ENCODE peak calls at places on chromosomes 3 and 15, in six cellular contexts. M is cardiac muscle cell, Y is iPS DF 6.9, H is astrocyte, P is left ventricle myocardium inferior, R is substantia nigra. K is an unnamed sample.

GRCh38 chr3:23459915-23460546 is 256.9 kb downstream of the UBE2E2 start:
- DNase-seq in R (no peak), M (no peak), P (no peak), H (no peak), Y (no peak), K (no peak)

GRCh38 chr3:58999134-58999778 is 50.6 kb downstream of the CFAP20DC start:
- DNase-seq in Y (no peak), M (peak; percentile 7), H (peak; percentile 20), R (no peak), P (no peak), K (no peak)

GRCh38 chr15:79641841-79642240 is 209.7 kb downstream of the MINAR1 start:
- DNase-seq in M (no peak), R (no peak), Y (no peak), P (no peak), H (no peak), K (no peak)

GRCh38 chr3:179829391-179829790 is 176.6 kb downstream of the USP13 start:
- DNase-seq in M (no peak), P (no peak), R (no peak), H (no peak), Y (no peak), K (no peak)

GRCh38 chr3:126346466-126346865 is 10.7 kb downstream of the KLF15 start:
- DNase-seq in H (no peak), M (no peak), P (no peak), Y (no peak), R (no peak), K (no peak)

GRCh38 chr3:134064081-134064480 is 34.4 kb upstream of the SLCO2A1 start:
- DNase-seq in M (no peak), H (no peak), P (no peak), Y (no peak), R (no peak), K (no peak)

GRCh38 chr3:5021571-5022092 is 42.4 kb downstream of the BHLHE40 start:
- DNase-seq in R (no peak), Y (no peak), M (no peak), P (no peak), H (peak; percentile 76), K (no peak)

GRCh38 chr15:40190591-40190990 is 29.7 kb downstream of the BUB1B start:
- DNase-seq in P (no peak), H (peak; percentile 69), M (peak; percentile 81), Y (no peak), R (no peak), K (no peak)

GRCh38 chr3:159322322-159322939 is 520.6 kb downstream of the MFSD1 start:
- DNase-seq in H (no peak), P (peak; percentile 38), M (peak; percentile 42), Y (peak; percentile 20), R (peak; percentile 15), K (no peak)

GRCh38 chr3:118180853-118181252 is 853.8 kb downstream of the IGSF11 start:
- DNase-seq in R (no peak), P (no peak), Y (no peak), H (no peak), M (no peak), K (no peak)

GRCh38 chr3:9476935-9477334 is 76.7 kb downstream of the LHFPL4 start:
- DNase-seq in R (no peak), M (no peak), P (no peak), Y (no peak), H (no peak), K (no peak)

GRCh38 chr3:148075829-148076716 is 621.6 kb upstream of the AGTR1 start:
- DNase-seq in Y (peak; percentile 18), H (peak; percentile 44), R (no peak), M (peak; percentile 73), P (no peak), K (no peak)

GRCh38 chr15:66833372-66833771 is 131.3 kb downstream of the SMAD6 start:
- DNase-seq in H (no peak), Y (no peak), P (no peak), R (no peak), M (no peak), K (no peak)

GRCh38 chr15:41940441-41940857 is 31.9 kb downstream of the EHD4 start:
- DNase-seq in H (peak; percentile 90), Y (no peak), P (no peak), M (peak; percentile 65), R (no peak), K (no peak)

GRCh38 chr3:131597816-131598215 is 95.0 kb upstream of the MRPL3 start:
- DNase-seq in M (no peak), Y (no peak), R (no peak), P (no peak), H (no peak), K (no peak)

GRCh38 chr3:120699333-120699732 is 17.3 kb upstream of the HGD start:
- DNase-seq in R (no peak), Y (no peak), P (no peak), M (no peak), H (no peak), K (no peak)

GRCh38 chr3:115931581-115931980 is 308.3 kb downstream of the GAP43 start:
- DNase-seq in Y (no peak), H (no peak), M (no peak), P (no peak), R (no peak), K (no peak)

GRCh38 chr3:119401502-119402440 is 61.6 kb downstream of the TMEM39A start:
- DNase-seq in Y (no peak), R (no peak), P (no peak), H (no peak), M (no peak), K (no peak)

GRCh38 chr3:71879089-71879488 is 94.1 kb upstream of the PROK2 start:
- DNase-seq in H (no peak), M (no peak), R (no peak), P (no peak), Y (no peak), K (no peak)

DNA sequence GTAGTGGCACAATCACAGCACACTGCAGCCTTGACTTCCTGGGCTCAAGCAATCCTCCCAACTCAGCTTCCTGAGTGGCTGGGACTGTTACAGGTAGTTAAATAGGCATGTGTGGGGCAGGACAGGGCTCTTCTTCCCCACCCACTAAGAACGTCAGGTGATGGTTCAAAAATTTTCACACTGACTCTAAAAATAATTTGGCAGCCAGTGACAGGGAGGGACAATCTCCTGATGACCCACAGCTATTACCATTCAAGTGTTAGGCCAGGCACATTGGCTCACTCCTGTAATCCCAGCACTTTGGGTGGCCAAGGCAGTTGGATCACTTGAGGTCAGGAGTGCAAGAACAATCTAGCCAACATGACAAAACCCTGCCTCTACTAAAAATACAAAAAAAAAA is 12.2 kb upstream of the TRMT10C start:
- DNase-seq in P (no peak), H (no peak), R (no peak), M (no peak), Y (no peak), K (no peak)
- H3K27ac ChIP-seq in P (no peak overlapping the region), H (no peak overlapping the region), R (no peak overlapping the region), M (no peak overlapping the region), Y (no peak overlapping the region), K (no peak overlapping the region)

DNA sequence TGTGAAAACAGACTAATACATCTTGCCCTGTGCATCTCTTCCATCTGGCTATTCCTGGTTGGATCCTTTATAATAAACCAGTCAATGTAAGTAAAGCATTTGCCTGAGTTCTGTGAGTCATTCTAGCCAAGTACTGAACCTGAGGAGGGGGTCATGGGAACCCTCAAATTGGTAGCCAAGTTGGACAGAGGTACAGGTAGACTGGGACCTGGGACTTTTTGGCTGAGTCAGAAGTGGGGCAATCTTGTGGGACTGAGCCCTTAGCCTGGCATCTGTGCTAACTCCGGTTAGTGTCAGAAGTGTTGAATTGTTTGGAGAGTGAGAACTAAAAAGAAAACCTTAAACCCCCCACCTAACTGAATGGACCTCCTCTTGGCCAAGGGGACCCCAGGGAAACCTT is 21.0 kb upstream of the LIMD1 start:
- DNase-seq in Y (no peak), M (no peak), P (no peak), R (no peak), H (no peak), K (no peak)
- H3K27ac ChIP-seq in Y (no peak overlapping the region), M (peak overlapping the region; percentile 72), P (no peak overlapping the region), R (no peak overlapping the region), H (no peak overlapping the region), K (no peak overlapping the region)

GRCh38 chr15:75985966-75986365 is 26.3 kb downstream of the NRG4 start:
- DNase-seq in H (peak; percentile 3), P (no peak), R (no peak), M (peak; percentile 16), Y (no peak), K (no peak)
- H3K27ac ChIP-seq in H (no peak overlapping the region), P (no peak overlapping the region), R (no peak overlapping the region), M (no peak overlapping the region), Y (no peak overlapping the region), K (no peak overlapping the region)

DNA sequence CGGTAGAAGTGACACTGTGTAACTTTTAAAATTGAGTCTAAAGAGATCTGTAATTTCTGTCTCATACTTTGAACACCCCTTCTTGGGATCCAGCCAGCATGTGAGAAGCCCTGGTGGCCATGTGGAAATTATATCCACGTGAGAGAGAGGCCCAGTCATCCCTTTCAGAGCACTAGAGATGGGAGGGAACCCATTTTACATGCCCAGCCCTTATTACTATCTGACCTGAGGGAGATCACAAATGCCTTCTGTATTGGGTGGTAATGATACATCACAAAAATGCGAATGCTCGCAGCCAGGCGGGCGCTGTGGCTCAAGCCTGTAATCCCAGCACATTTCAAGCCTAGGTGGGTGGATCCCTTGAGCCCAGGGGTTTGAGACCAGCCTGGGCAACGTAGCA is 27.3 kb upstream of the TRAK1 start:
- DNase-seq in P (no peak), M (peak; percentile 70), H (peak; percentile 79), Y (no peak), R (no peak), K (no peak)
- H3K27ac ChIP-seq in P (peak overlapping the region; percentile 94), M (no peak overlapping the region), H (peak overlapping the region; percentile 92), Y (no peak overlapping the region), R (no peak overlapping the region), K (no peak overlapping the region)

GRCh38 chr3:153246805-153247204 is 84.8 kb downstream of the RAP2B start:
- DNase-seq in R (no peak), P (no peak), M (peak; percentile 66), Y (no peak), H (peak; percentile 90), K (no peak)
- H3K27ac ChIP-seq in R (no peak overlapping the region), P (no peak overlapping the region), M (no peak overlapping the region), Y (no peak overlapping the region), H (no peak overlapping the region), K (no peak overlapping the region)

GRCh38 chr15:94000603-94001002 is 230.8 kb upstream of the MCTP2 start:
- DNase-seq in H (no peak), M (no peak), P (no peak), R (no peak), Y (peak; percentile 4), K (no peak)
- H3K27ac ChIP-seq in H (no peak overlapping the region), M (no peak overlapping the region), P (peak overlapping the region; percentile 53), R (no peak overlapping the region), Y (no peak overlapping the region), K (no peak overlapping the region)

GRCh38 chr15:48385431-48385830 is 54.2 kb downstream of the DUT start:
- DNase-seq in R (no peak), Y (no peak), M (peak; percentile 54), P (no peak), H (peak; percentile 99), K (no peak)
- H3K27ac ChIP-seq in R (no peak overlapping the region), Y (no peak overlapping the region), M (no peak overlapping the region), P (no peak overlapping the region), H (peak overlapping the region; percentile 73), K (no peak overlapping the region)

DNA sequence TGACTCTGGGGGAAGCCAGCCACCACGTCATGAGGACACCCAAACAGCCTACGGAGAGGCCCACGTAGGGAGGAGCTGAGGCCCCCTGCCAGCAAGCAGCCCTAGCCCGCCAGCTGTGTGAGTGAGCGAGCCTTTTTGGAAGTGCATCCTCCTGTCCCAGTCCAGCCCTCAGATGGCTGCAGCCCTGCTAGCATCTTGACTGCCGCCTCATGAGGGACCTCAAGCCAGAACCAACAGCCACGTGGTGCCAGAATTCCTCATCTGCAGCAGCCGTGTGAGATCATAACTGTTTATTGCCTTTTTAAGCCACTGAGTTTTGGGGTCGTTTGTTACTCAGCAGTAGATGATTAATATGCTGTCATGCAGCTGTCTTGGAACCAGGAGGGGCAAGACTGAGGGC is 73.5 kb downstream of the RPLP1 start:
- DNase-seq in R (no peak), M (no peak), Y (no peak), H (peak; percentile 61), P (peak; percentile 37), K (no peak)
- H3K27ac ChIP-seq in R (no peak overlapping the region), M (no peak overlapping the region), Y (no peak overlapping the region), H (no peak overlapping the region), P (no peak overlapping the region), K (no peak overlapping the region)